ENCODE peak calls at places on chromosome 19, in six cellular contexts. N, F, U, Y, J and I are unnamed samples.

GRCh38 chr19:14571695-14572490 is at the start of gene NDUFB7:
- DNase-seq in J (peak; percentile 96), F (peak; percentile 90), Y (peak; percentile 75), U (peak; percentile 87), N (peak; percentile 88), I (peak; percentile 79)

GRCh38 chr19:613732-614567 is 19.4 kb downstream of the POLRMT start:
- DNase-seq in N (no peak), U (no peak), Y (no peak), J (no peak), F (no peak), I (no peak)

GRCh38 chr19:4547303-4548237 is 7.7 kb upstream of the LRG1 start:
- DNase-seq in N (no peak), J (peak; percentile 39), U (no peak), F (peak; percentile 40), Y (no peak), I (no peak)

GRCh38 chr19:34120846-34121639 is 51.3 kb upstream of the LSM14A start:
- DNase-seq in Y (no peak), J (peak; percentile 71), N (peak; percentile 72), U (no peak), F (peak; percentile 66), I (no peak)

GRCh38 chr19:39223703-39224279 is 19.7 kb upstream of the SYCN start:
- DNase-seq in J (peak; percentile 36), U (no peak), N (no peak), F (peak; percentile 67), Y (no peak), I (no peak)

GRCh38 chr19:39200066-39200817 is 3.5 kb downstream of the NCCRP1 start:
- DNase-seq in F (no peak), U (no peak), J (no peak), Y (no peak), N (peak; percentile 21), I (no peak)

GRCh38 chr19:16899566-16900075 is 10.8 kb downstream of the F2RL3 start:
- DNase-seq in N (peak; percentile 83), F (peak; percentile 72), U (no peak), J (peak; percentile 43), Y (no peak), I (no peak)

GRCh38 chr19:53112286-53112685 is 9.1 kb upstream of the ZNF160 start:
- DNase-seq in N (no peak), U (no peak), Y (no peak), F (no peak), J (no peak), I (no peak)

GRCh38 chr19:15248106-15248505 is 15.9 kb upstream of the EPHX3 start:
- DNase-seq in U (no peak), J (no peak), F (no peak), Y (no peak), N (no peak), I (no peak)

GRCh38 chr19:52258426-52258825 is 11.0 kb upstream of the ZNF766 start:
- DNase-seq in U (no peak), F (no peak), N (no peak), J (peak; percentile 4), Y (no peak), I (no peak)

GRCh38 chr19:18710186-18710585 is 26.7 kb downstream of the CRTC1 start:
- DNase-seq in J (no peak), N (no peak), U (no peak), F (no peak), Y (no peak), I (no peak)

GRCh38 chr19:34487651-34488051 is 6.1 kb downstream of the WTIP start:
- DNase-seq in F (no peak), U (peak; percentile 34), J (no peak), N (no peak), Y (no peak), I (no peak)

GRCh38 chr19:6772028-6772865 is at the start of gene VAV1:
- DNase-seq in F (peak; percentile 30), Y (no peak), N (peak; percentile 92), J (no peak), U (no peak), I (no peak)

GRCh38 chr19:13195678-13196077 is 45.5 kb downstream of the IER2 start:
- DNase-seq in F (peak; percentile 87), J (no peak), U (no peak), N (peak; percentile 77), Y (no peak), I (no peak)

GRCh38 chr19:8001651-8001994 is 3.8 kb downstream of the ELAVL1 start:
- DNase-seq in F (no peak), J (no peak), Y (no peak), U (no peak), N (no peak), I (no peak)

GRCh38 chr19:46551175-46551574 is 50.0 kb upstream of the CALM3 start:
- DNase-seq in F (no peak), Y (no peak), N (no peak), U (no peak), J (no peak), I (no peak)

GRCh38 chr19:35618857-35619256 is 6.3 kb downstream of the HAUS5 start:
- DNase-seq in Y (no peak), U (no peak), F (peak; percentile 52), J (no peak), N (no peak), I (no peak)

GRCh38 chr19:6322284-6322683 is 11.1 kb downstream of the ACER1 start:
- DNase-seq in Y (no peak), F (no peak), N (no peak), U (no peak), J (no peak), I (no peak)

GRCh38 chr19:10769533-10770491 is 51.9 kb downstream of the DNM2 start:
- DNase-seq in J (peak; percentile 52), F (no peak), Y (no peak), N (no peak), U (no peak), I (no peak)

GRCh38 chr19:52138614-52139290 is 986 bp downstream of the ZNF616 start:
- DNase-seq in F (peak; percentile 62), U (no peak), J (peak; percentile 16), Y (no peak), N (peak; percentile 25), I (peak; percentile 59)

GRCh38 chr19:3338541-3339181 is 27.7 kb upstream of the NFIC start:
- DNase-seq in N (no peak), Y (no peak), F (no peak), U (peak; percentile 80), J (no peak), I (no peak)

GRCh38 chr19:50870417-50871089 is 2.7 kb upstream of the KLK2 start:
- DNase-seq in N (no peak), F (peak; percentile 44), U (no peak), J (peak; percentile 3), Y (no peak), I (no peak)
- TF ChIP-seq CTCF in N (no peak), F (peak; percentile 23), U (no peak), J (peak; percentile 18), Y (no peak), I (no peak)

DNA sequence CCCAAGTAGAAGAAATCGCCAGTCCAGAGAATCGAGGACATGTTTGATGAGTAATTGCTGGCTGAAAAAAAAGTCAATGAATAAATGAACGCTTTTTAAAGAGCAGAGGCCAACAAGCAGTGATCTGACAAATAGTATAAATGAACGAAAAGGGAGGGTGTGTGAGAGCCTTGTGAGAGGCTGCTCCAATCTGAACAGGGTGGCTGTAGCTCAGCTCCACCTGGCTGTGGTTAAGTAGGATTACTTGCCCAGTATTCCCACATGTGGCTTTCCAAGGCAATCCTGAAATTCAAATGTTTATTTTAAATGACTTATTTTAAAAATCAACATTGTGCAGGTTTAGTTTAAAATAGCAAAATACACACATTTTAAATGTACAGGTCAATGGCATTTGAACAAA is 117.0 kb downstream of the TSHZ3 start:
- DNase-seq in J (no peak), Y (no peak), U (no peak), N (no peak), F (no peak), I (no peak)
- TF ChIP-seq CTCF in J (no peak), Y (no peak), U (no peak), N (no peak), F (no peak), I (no peak)

GRCh38 chr19:41161903-41162302 is 31.1 kb upstream of the CYP2S1 start:
- DNase-seq in U (no peak), F (peak; percentile 73), Y (no peak), J (no peak), N (no peak), I (no peak)
- TF ChIP-seq CTCF in U (no peak), F (peak; percentile 54), Y (no peak), J (no peak), N (no peak), I (no peak)

GRCh38 chr19:48807590-48808308 is 3.1 kb downstream of the BCAT2 start:
- DNase-seq in U (no peak), F (peak; percentile 44), N (no peak), J (no peak), Y (no peak), I (no peak)
- TF ChIP-seq CTCF in U (no peak), F (no peak), N (no peak), J (no peak), Y (no peak), I (no peak)